ENCODE peak calls at places on chromosomes 5 and 9, in eight cellular contexts. K is T-cell; Y is globus pallidus; J is cardiac septum; Z is AG08396; N is endothelial cell; P is HFF-Myc; A is effector CD8-positive, alpha-beta T cell. H is an unnamed sample.

GRCh38 chr5:121497176-121497575 is 354.5 kb upstream of the FTMT start:
- DNase-seq in K (no peak), Y (no peak), J (no peak), Z (no peak), N (no peak), P (no peak), A (no peak), H (no peak)

GRCh38 chr5:54785729-54786548 is 199.5 kb downstream of the ESM1 start:
- DNase-seq in K (peak; percentile 37), Y (peak; percentile 75), J (peak; percentile 79), Z (no peak), N (no peak), P (no peak), A (no peak), H (peak; percentile 58)

GRCh38 chr5:141778683-141779082 is 96.7 kb upstream of the ARAP3 start:
- DNase-seq in K (no peak), Y (no peak), J (no peak), Z (no peak), N (no peak), P (no peak), A (no peak), H (no peak)

GRCh38 chr5:170100051-170100943 is 5.4 kb upstream of the FOXI1 start:
- DNase-seq in K (peak; percentile 69), Y (peak; percentile 70), J (peak; percentile 80), Z (peak; percentile 72), N (peak; percentile 87), P (peak; percentile 45), A (peak; percentile 61), H (peak; percentile 34)

GRCh38 chr9:115106001-115106400 is 12.0 kb downstream of the TNC start:
- DNase-seq in K (no peak), Y (no peak), J (no peak), Z (no peak), N (no peak), P (no peak), A (no peak), H (no peak)

GRCh38 chr5:103262422-103262871 is 3.9 kb downstream of the MACIR start:
- DNase-seq in K (no peak), Y (no peak), J (no peak), Z (peak; percentile 16), N (no peak), P (no peak), A (no peak), H (no peak)

GRCh38 chr5:78533356-78533755 is 115.2 kb downstream of the LHFPL2 start:
- DNase-seq in K (no peak), Y (no peak), J (no peak), Z (no peak), N (no peak), P (no peak), A (no peak), H (no peak)

GRCh38 chr9:91342575-91342974 is 19.1 kb downstream of the AUH start:
- DNase-seq in K (no peak), Y (no peak), J (no peak), Z (no peak), N (no peak), P (no peak), A (no peak), H (no peak)

GRCh38 chr5:65481635-65482271 is at the start of gene ADAMTS6:
- DNase-seq in K (peak; percentile 82), Y (peak; percentile 92), J (peak; percentile 95), Z (peak; percentile 86), N (peak; percentile 76), P (peak; percentile 93), A (peak; percentile 71), H (peak; percentile 3)

GRCh38 chr9:81999806-82000205 is 11.2 kb downstream of the SPATA31D1 start:
- DNase-seq in K (no peak), Y (no peak), J (no peak), Z (no peak), N (no peak), P (no peak), A (no peak), H (peak; percentile 12)

GRCh38 chr5:141709704-141710267 is 27.8 kb upstream of the ARAP3 start:
- DNase-seq in K (no peak), Y (no peak), J (peak; percentile 7), Z (no peak), N (no peak), P (no peak), A (no peak), H (no peak)